ENCODE peak calls at places on chromosomes 13 and 19, in nine cellular contexts. One of them, this sample, is unnamed.
A peak's percentile ranks its signal among the peaks of the same experiment; 100 is the strongest.

GRCh38 chr13:42466123-42466522 is 107.8 kb upstream of the TNFSF11 start:
- DNase-seq in dorsolateral prefrontal cortex: no peak
- DNase-seq in Calu3: no peak
- DNase-seq in breast epithelium: no peak
- DNase-seq in spleen: no peak
- DNase-seq in neural crest cell: no peak
- DNase-seq in BJ: no peak
- DNase-seq in WTC11: no peak
- DNase-seq in psoas muscle: no peak
- DNase-seq in this sample: no peak

GRCh38 chr19:40689339-40690049 is 957 bp downstream of the NUMBL start:
- DNase-seq in dorsolateral prefrontal cortex: no peak
- DNase-seq in Calu3: no peak
- DNase-seq in breast epithelium: no peak
- DNase-seq in spleen: peak; percentile 83
- DNase-seq in neural crest cell: no peak
- DNase-seq in BJ: no peak
- DNase-seq in WTC11: peak; percentile 32
- DNase-seq in psoas muscle: peak; percentile 43
- DNase-seq in this sample: no peak

GRCh38 chr19:53876651-53877224 is 5.3 kb upstream of the PRKCG start:
- DNase-seq in dorsolateral prefrontal cortex: no peak
- DNase-seq in Calu3: no peak
- DNase-seq in breast epithelium: no peak
- DNase-seq in spleen: no peak
- DNase-seq in neural crest cell: no peak
- DNase-seq in BJ: no peak
- DNase-seq in WTC11: no peak
- DNase-seq in psoas muscle: no peak
- DNase-seq in this sample: no peak

GRCh38 chr19:40190891-40191835 is at the start of gene MAP3K10:
- DNase-seq in dorsolateral prefrontal cortex: peak; percentile 76
- DNase-seq in Calu3: peak; percentile 87
- DNase-seq in breast epithelium: no peak
- DNase-seq in spleen: peak; percentile 94
- DNase-seq in neural crest cell: peak; percentile 62
- DNase-seq in BJ: peak; percentile 4
- DNase-seq in WTC11: peak; percentile 68
- DNase-seq in psoas muscle: peak; percentile 83
- DNase-seq in this sample: peak; percentile 67

GRCh38 chr19:16252459-16253205 is 54.9 kb downstream of the AP1M1 start:
- DNase-seq in dorsolateral prefrontal cortex: no peak
- DNase-seq in Calu3: no peak
- DNase-seq in breast epithelium: no peak
- DNase-seq in spleen: peak; percentile 84
- DNase-seq in neural crest cell: no peak
- DNase-seq in BJ: no peak
- DNase-seq in WTC11: no peak
- DNase-seq in psoas muscle: no peak
- DNase-seq in this sample: no peak

GRCh38 chr19:34150558-34150957 is 21.7 kb upstream of the LSM14A start:
- DNase-seq in dorsolateral prefrontal cortex: no peak
- DNase-seq in Calu3: no peak
- DNase-seq in breast epithelium: no peak
- DNase-seq in spleen: no peak
- DNase-seq in neural crest cell: no peak
- DNase-seq in BJ: no peak
- DNase-seq in WTC11: no peak
- DNase-seq in psoas muscle: no peak
- DNase-seq in this sample: no peak

GRCh38 chr13:35389535-35389934 is 87.0 kb downstream of the MAB21L1 start:
- DNase-seq in dorsolateral prefrontal cortex: no peak
- DNase-seq in Calu3: no peak
- DNase-seq in breast epithelium: no peak
- DNase-seq in spleen: no peak
- DNase-seq in neural crest cell: no peak
- DNase-seq in BJ: no peak
- DNase-seq in WTC11: no peak
- DNase-seq in psoas muscle: no peak
- DNase-seq in this sample: no peak

GRCh38 chr13:111484129-111484925 is 163.9 kb downstream of the TEX29 start:
- DNase-seq in dorsolateral prefrontal cortex: no peak
- DNase-seq in Calu3: no peak
- DNase-seq in breast epithelium: no peak
- DNase-seq in spleen: no peak
- DNase-seq in neural crest cell: no peak
- DNase-seq in BJ: no peak
- DNase-seq in WTC11: no peak
- DNase-seq in psoas muscle: no peak
- DNase-seq in this sample: no peak

GRCh38 chr13:83215627-83216026 is 666.6 kb downstream of the SLITRK1 start:
- DNase-seq in dorsolateral prefrontal cortex: no peak
- DNase-seq in Calu3: no peak
- DNase-seq in breast epithelium: no peak
- DNase-seq in spleen: no peak
- DNase-seq in neural crest cell: no peak
- DNase-seq in BJ: peak; percentile 57
- DNase-seq in WTC11: no peak
- DNase-seq in psoas muscle: no peak
- DNase-seq in this sample: no peak

GRCh38 chr19:49210108-49210900 is 52.7 kb downstream of the TRPM4 start:
- DNase-seq in dorsolateral prefrontal cortex: no peak
- DNase-seq in Calu3: peak; percentile 34
- DNase-seq in breast epithelium: no peak
- DNase-seq in spleen: no peak
- DNase-seq in neural crest cell: no peak
- DNase-seq in BJ: no peak
- DNase-seq in WTC11: peak; percentile 96
- DNase-seq in psoas muscle: no peak
- DNase-seq in this sample: no peak

GRCh38 chr13:21501709-21502108 is 42.6 kb upstream of the ZDHHC20 start:
- DNase-seq in dorsolateral prefrontal cortex: no peak
- DNase-seq in Calu3: no peak
- DNase-seq in breast epithelium: no peak
- DNase-seq in spleen: no peak
- DNase-seq in neural crest cell: no peak
- DNase-seq in BJ: no peak
- DNase-seq in WTC11: peak; percentile 32
- DNase-seq in psoas muscle: no peak
- DNase-seq in this sample: no peak
- TF ChIP-seq CTCF in dorsolateral prefrontal cortex: no peak
- TF ChIP-seq CTCF in Calu3: no peak
- TF ChIP-seq CTCF in breast epithelium: no peak
- TF ChIP-seq CTCF in spleen: no peak
- TF ChIP-seq CTCF in neural crest cell: peak; percentile 16
- TF ChIP-seq CTCF in BJ: no peak
- TF ChIP-seq CTCF in WTC11: no peak
- TF ChIP-seq CTCF in psoas muscle: no peak
- TF ChIP-seq CTCF in this sample: no peak

GRCh38 chr19:42114412-42114811 is 17.8 kb downstream of the POU2F2 start:
- DNase-seq in dorsolateral prefrontal cortex: no peak
- DNase-seq in Calu3: no peak
- DNase-seq in breast epithelium: no peak
- DNase-seq in spleen: peak; percentile 87
- DNase-seq in neural crest cell: no peak
- DNase-seq in BJ: no peak
- DNase-seq in WTC11: no peak
- DNase-seq in psoas muscle: no peak
- DNase-seq in this sample: peak; percentile 56

GRCh38 chr19:42115219-42115618 is 17.0 kb downstream of the POU2F2 start:
- DNase-seq in dorsolateral prefrontal cortex: no peak
- DNase-seq in Calu3: no peak
- DNase-seq in breast epithelium: no peak
- DNase-seq in spleen: no peak
- DNase-seq in neural crest cell: no peak
- DNase-seq in BJ: no peak
- DNase-seq in WTC11: no peak
- DNase-seq in psoas muscle: no peak
- DNase-seq in this sample: no peak

GRCh38 chr19:42115705-42116104 is 16.5 kb downstream of the POU2F2 start:
- DNase-seq in dorsolateral prefrontal cortex: no peak
- DNase-seq in Calu3: no peak
- DNase-seq in breast epithelium: no peak
- DNase-seq in spleen: no peak
- DNase-seq in neural crest cell: no peak
- DNase-seq in BJ: no peak
- DNase-seq in WTC11: no peak
- DNase-seq in psoas muscle: no peak
- DNase-seq in this sample: no peak

GRCh38 chr19:42111811-42112210 is 20.4 kb downstream of the POU2F2 start:
- DNase-seq in dorsolateral prefrontal cortex: no peak
- DNase-seq in Calu3: no peak
- DNase-seq in breast epithelium: no peak
- DNase-seq in spleen: no peak
- DNase-seq in neural crest cell: no peak
- DNase-seq in BJ: no peak
- DNase-seq in WTC11: no peak
- DNase-seq in psoas muscle: no peak
- DNase-seq in this sample: no peak

GRCh38 chr19:42113641-42114348 is 18.5 kb downstream of the POU2F2 start:
- DNase-seq in dorsolateral prefrontal cortex: no peak
- DNase-seq in Calu3: peak; percentile 65
- DNase-seq in breast epithelium: no peak
- DNase-seq in spleen: peak; percentile 89
- DNase-seq in neural crest cell: no peak
- DNase-seq in BJ: peak; percentile 91
- DNase-seq in WTC11: no peak
- DNase-seq in psoas muscle: peak; percentile 61
- DNase-seq in this sample: peak; percentile 67
- TF ChIP-seq CTCF in dorsolateral prefrontal cortex: no peak
- TF ChIP-seq CTCF in Calu3: no peak
- TF ChIP-seq CTCF in breast epithelium: no peak
- TF ChIP-seq CTCF in spleen: no peak
- TF ChIP-seq CTCF in neural crest cell: no peak
- TF ChIP-seq CTCF in BJ: peak; percentile 35
- TF ChIP-seq CTCF in WTC11: no peak
- TF ChIP-seq CTCF in psoas muscle: no peak
- TF ChIP-seq CTCF in this sample: peak; percentile 18

GRCh38 chr13:50404769-50405168 is 389.5 kb downstream of the KCNRG start:
- DNase-seq in dorsolateral prefrontal cortex: no peak
- DNase-seq in Calu3: no peak
- DNase-seq in breast epithelium: no peak
- DNase-seq in spleen: no peak
- DNase-seq in neural crest cell: no peak
- DNase-seq in BJ: no peak
- DNase-seq in WTC11: no peak
- DNase-seq in psoas muscle: no peak
- DNase-seq in this sample: no peak
- TF ChIP-seq CTCF in dorsolateral prefrontal cortex: no peak
- TF ChIP-seq CTCF in Calu3: no peak
- TF ChIP-seq CTCF in breast epithelium: no peak
- TF ChIP-seq CTCF in spleen: no peak
- TF ChIP-seq CTCF in neural crest cell: no peak
- TF ChIP-seq CTCF in BJ: no peak
- TF ChIP-seq CTCF in WTC11: no peak
- TF ChIP-seq CTCF in psoas muscle: no peak
- TF ChIP-seq CTCF in this sample: no peak

GRCh38 chr13:79056706-79057105 is 349.3 kb downstream of the RBM26 start:
- DNase-seq in dorsolateral prefrontal cortex: no peak
- DNase-seq in Calu3: no peak
- DNase-seq in breast epithelium: no peak
- DNase-seq in spleen: no peak
- DNase-seq in neural crest cell: no peak
- DNase-seq in BJ: no peak
- DNase-seq in WTC11: peak; percentile 29
- DNase-seq in psoas muscle: no peak
- DNase-seq in this sample: no peak

GRCh38 chr13:79062291-79062690 is 343.8 kb downstream of the RBM26 start:
- DNase-seq in dorsolateral prefrontal cortex: no peak
- DNase-seq in Calu3: no peak
- DNase-seq in breast epithelium: no peak
- DNase-seq in spleen: no peak
- DNase-seq in neural crest cell: no peak
- DNase-seq in BJ: no peak
- DNase-seq in WTC11: no peak
- DNase-seq in psoas muscle: no peak
- DNase-seq in this sample: no peak

DNA sequence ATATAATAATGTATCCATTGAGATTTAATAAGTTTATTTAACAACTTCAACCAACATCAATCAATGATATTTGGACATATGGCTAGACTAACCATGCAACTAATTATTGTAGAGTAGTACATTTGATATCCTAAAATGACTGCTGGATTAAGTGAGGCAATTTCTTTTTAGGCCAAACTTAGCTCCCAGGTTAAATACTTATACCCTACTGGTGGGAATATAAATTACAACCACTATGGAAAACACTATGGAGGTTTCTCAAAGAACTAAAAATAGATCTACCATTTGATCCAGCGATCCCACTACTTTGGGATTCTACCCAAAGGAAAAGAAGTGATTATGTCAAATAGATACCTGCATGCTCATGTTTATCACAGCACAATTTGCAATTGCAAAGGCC is 345.8 kb downstream of the RBM26 start:
- DNase-seq in dorsolateral prefrontal cortex: no peak
- DNase-seq in Calu3: no peak
- DNase-seq in breast epithelium: no peak
- DNase-seq in spleen: no peak
- DNase-seq in neural crest cell: no peak
- DNase-seq in BJ: no peak
- DNase-seq in WTC11: no peak
- DNase-seq in psoas muscle: no peak
- DNase-seq in this sample: no peak
- TF ChIP-seq CTCF in dorsolateral prefrontal cortex: no peak
- TF ChIP-seq CTCF in Calu3: no peak
- TF ChIP-seq CTCF in breast epithelium: no peak
- TF ChIP-seq CTCF in spleen: no peak
- TF ChIP-seq CTCF in neural crest cell: peak; percentile 51
- TF ChIP-seq CTCF in BJ: no peak
- TF ChIP-seq CTCF in WTC11: no peak
- TF ChIP-seq CTCF in psoas muscle: peak; percentile 5
- TF ChIP-seq CTCF in this sample: no peak

DNA sequence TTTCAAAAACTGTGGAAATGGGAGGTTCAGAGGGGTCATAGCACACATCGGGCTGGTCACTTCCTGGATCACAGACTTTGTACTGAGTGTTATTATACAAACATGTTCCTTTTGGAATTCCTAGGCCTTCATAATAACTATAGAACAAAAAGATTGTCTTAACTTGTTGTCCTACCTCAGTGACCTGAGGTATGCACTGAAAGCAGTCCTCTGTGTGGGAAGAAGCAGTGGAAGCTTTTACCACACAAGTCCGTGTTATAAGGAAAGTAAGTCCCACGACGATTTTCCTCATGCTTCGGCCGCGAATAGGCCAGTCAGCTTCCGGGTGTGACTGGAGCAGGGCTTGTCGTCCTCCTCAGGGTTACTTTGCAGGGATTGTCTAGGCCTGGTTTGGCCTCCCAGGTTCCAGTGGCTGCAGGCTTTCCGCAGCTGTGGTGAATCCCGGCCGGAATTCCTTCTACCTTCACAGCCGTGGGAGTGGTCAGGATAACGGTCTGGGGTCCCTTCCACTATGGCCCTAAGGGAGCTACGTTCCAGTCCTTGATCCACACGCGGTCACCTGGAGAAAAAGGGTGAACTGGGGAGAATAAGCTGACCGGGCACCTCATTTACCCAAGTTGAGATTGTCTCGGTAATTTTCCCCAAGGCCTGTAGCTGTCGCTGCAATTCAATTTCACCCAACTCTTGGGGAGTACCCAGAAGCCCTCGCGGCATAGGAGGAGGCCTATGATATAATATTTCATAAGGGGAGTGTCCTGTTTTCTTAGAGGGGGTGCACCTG is 16.0 kb downstream of the NAPSA start:
- DNase-seq in dorsolateral prefrontal cortex: no peak
- DNase-seq in Calu3: no peak
- DNase-seq in breast epithelium: no peak
- DNase-seq in spleen: no peak
- DNase-seq in neural crest cell: no peak
- DNase-seq in BJ: no peak
- DNase-seq in WTC11: no peak
- DNase-seq in psoas muscle: no peak
- DNase-seq in this sample: no peak
- TF ChIP-seq CTCF in dorsolateral prefrontal cortex: no peak
- TF ChIP-seq CTCF in Calu3: no peak
- TF ChIP-seq CTCF in breast epithelium: no peak
- TF ChIP-seq CTCF in spleen: no peak
- TF ChIP-seq CTCF in neural crest cell: no peak
- TF ChIP-seq CTCF in BJ: no peak
- TF ChIP-seq CTCF in WTC11: no peak
- TF ChIP-seq CTCF in psoas muscle: no peak
- TF ChIP-seq CTCF in this sample: no peak

This sample was measured in D721Med.